ENCODE peak calls at places on chromosomes 6 and 20, in five cellular contexts. S is hippocampal formation, E is myocyte, C is Peyer's patch, R is mesenteric fat pad. D is an unnamed sample.

GRCh38 chr20:57498425-57499400 is 26.2 kb downstream of the CTCFL start:
- DNase-seq in R (peak), S (peak), E (peak), C (no peak), D (no peak)

GRCh38 chr6:15763827-15764226 is 101.0 kb upstream of the DTNBP1 start:
- DNase-seq in C (no peak), R (no peak), E (no peak), S (no peak), D (no peak)

GRCh38 chr6:154938245-154938583 is 56.9 kb upstream of the TIAM2 start:
- DNase-seq in C (no peak), E (no peak), S (no peak), R (peak), D (no peak)

GRCh38 chr20:56833427-56833826 is 204.3 kb downstream of the TFAP2C start:
- DNase-seq in C (no peak), E (no peak), S (no peak), R (no peak), D (no peak)

GRCh38 chr20:32578840-32579239 is 6.3 kb downstream of the NOL4L start:
- DNase-seq in E (no peak), C (no peak), R (no peak), S (no peak), D (no peak)

GRCh38 chr6:150894935-150895686 is 29.6 kb downstream of the MTHFD1L start:
- DNase-seq in C (no peak), S (no peak), E (peak), R (no peak), D (no peak)

GRCh38 chr20:64219202-64219601 is 36.3 kb upstream of the PCMTD2 start:
- DNase-seq in C (no peak), R (no peak), S (no peak), E (no peak), D (no peak)

GRCh38 chr20:22525821-22526220 is 58.6 kb downstream of the FOXA2 start:
- DNase-seq in S (no peak), C (no peak), E (no peak), R (no peak), D (no peak)

GRCh38 chr6:75436869-75437268 is 56.7 kb downstream of the FILIP1 start:
- DNase-seq in S (no peak), R (no peak), C (no peak), E (no peak), D (peak)

GRCh38 chr6:5103250-5103649 is 18.1 kb downstream of the PPP1R3G start:
- DNase-seq in R (peak), S (no peak), E (no peak), C (no peak), D (no peak)

GRCh38 chr20:48791666-48792071 is 36.1 kb downstream of the PREX1 start:
- DNase-seq in R (no peak), E (peak), S (no peak), C (no peak), D (no peak)

GRCh38 chr20:1826046-1826445 is 69.2 kb upstream of the SIRPA start:
- DNase-seq in R (no peak), C (no peak), E (no peak), S (no peak), D (no peak)

GRCh38 chr20:18263723-18264122 is 24.6 kb upstream of the ZNF133 start:
- DNase-seq in E (no peak), S (no peak), R (no peak), C (no peak), D (no peak)

GRCh38 chr6:45514454-45514853 is 136.7 kb upstream of the SUPT3H start:
- DNase-seq in R (no peak), E (no peak), C (no peak), S (no peak), D (no peak)

GRCh38 chr6:36028887-36029324 is 1.3 kb downstream of the MAPK14 start:
- DNase-seq in R (no peak), C (peak), S (peak), E (peak), D (peak)

GRCh38 chr6:27771240-27771639 is 141.0 kb downstream of the OR2B2 start:
- DNase-seq in R (no peak), E (no peak), S (no peak), C (no peak), D (no peak)

D was measured in ureter.